ENCODE peak calls at places on chromosomes 5 and 9, in seven cellular contexts. One of them, this sample, is unnamed.

GRCh38 chr9:71795097-71795807 is 26.9 kb upstream of the CEMIP2 start:
- DNase-seq in mammary epithelial cell: no peak
- DNase-seq in fibroblast of lung: no peak
- DNase-seq in GM12864: peak; percentile 59
- DNase-seq in pancreas: no peak
- DNase-seq in astrocyte of the spinal cord: no peak
- DNase-seq in WTC11: no peak
- DNase-seq in this sample: no peak

GRCh38 chr9:30796806-30797205 is 1587.6 kb upstream of the ACO1 start:
- DNase-seq in fibroblast of lung: peak; percentile 0
- DNase-seq in GM12864: no peak
- DNase-seq in astrocyte of the spinal cord: peak; percentile 2
- DNase-seq in WTC11: no peak
- DNase-seq in pancreas: no peak
- DNase-seq in mammary epithelial cell: no peak
- DNase-seq in this sample: no peak

GRCh38 chr5:126872558-126873349 is 95.8 kb downstream of the LMNB1 start:
- DNase-seq in WTC11: no peak
- DNase-seq in astrocyte of the spinal cord: no peak
- DNase-seq in pancreas: no peak
- DNase-seq in fibroblast of lung: no peak
- DNase-seq in GM12864: no peak
- DNase-seq in mammary epithelial cell: no peak
- DNase-seq in this sample: no peak

GRCh38 chr9:110050925-110051355 is 157.0 kb downstream of the C9orf152 start:
- DNase-seq in WTC11: no peak
- DNase-seq in pancreas: no peak
- DNase-seq in fibroblast of lung: peak; percentile 96
- DNase-seq in GM12864: peak; percentile 56
- DNase-seq in astrocyte of the spinal cord: peak; percentile 92
- DNase-seq in mammary epithelial cell: peak; percentile 91
- DNase-seq in this sample: peak; percentile 94

GRCh38 chr5:153807796-153808195 is 230.9 kb downstream of the FAM114A2 start:
- DNase-seq in WTC11: no peak
- DNase-seq in GM12864: no peak
- DNase-seq in mammary epithelial cell: no peak
- DNase-seq in astrocyte of the spinal cord: no peak
- DNase-seq in fibroblast of lung: no peak
- DNase-seq in pancreas: no peak
- DNase-seq in this sample: no peak

GRCh38 chr5:5421149-5421960 is 1.1 kb upstream of the ICE1 start:
- DNase-seq in pancreas: no peak
- DNase-seq in GM12864: peak; percentile 29
- DNase-seq in WTC11: no peak
- DNase-seq in mammary epithelial cell: peak; percentile 4
- DNase-seq in astrocyte of the spinal cord: peak; percentile 7
- DNase-seq in fibroblast of lung: peak; percentile 55
- DNase-seq in this sample: no peak

GRCh38 chr5:167587768-167588167 is 703.7 kb upstream of the WWC1 start:
- DNase-seq in fibroblast of lung: peak; percentile 47
- DNase-seq in WTC11: peak; percentile 47
- DNase-seq in GM12864: no peak
- DNase-seq in pancreas: no peak
- DNase-seq in astrocyte of the spinal cord: peak; percentile 49
- DNase-seq in mammary epithelial cell: peak; percentile 30
- DNase-seq in this sample: no peak

GRCh38 chr5:157280927-157281326 is 15.0 kb downstream of the CYFIP2 start:
- DNase-seq in pancreas: no peak
- DNase-seq in fibroblast of lung: peak; percentile 65
- DNase-seq in mammary epithelial cell: peak; percentile 48
- DNase-seq in GM12864: no peak
- DNase-seq in WTC11: no peak
- DNase-seq in astrocyte of the spinal cord: peak; percentile 64
- DNase-seq in this sample: no peak

GRCh38 chr5:5409151-5409810 is 13.2 kb upstream of the ICE1 start:
- DNase-seq in pancreas: no peak
- DNase-seq in GM12864: no peak
- DNase-seq in mammary epithelial cell: peak; percentile 17
- DNase-seq in WTC11: no peak
- DNase-seq in fibroblast of lung: no peak
- DNase-seq in astrocyte of the spinal cord: no peak
- DNase-seq in this sample: peak; percentile 26

GRCh38 chr5:141839015-141839513 is 39.1 kb downstream of the PCDH1 start:
- DNase-seq in mammary epithelial cell: no peak
- DNase-seq in WTC11: peak; percentile 81
- DNase-seq in fibroblast of lung: peak; percentile 33
- DNase-seq in GM12864: no peak
- DNase-seq in astrocyte of the spinal cord: no peak
- DNase-seq in pancreas: no peak
- DNase-seq in this sample: no peak

GRCh38 chr9:91162311-91162710 is 199.4 kb downstream of the AUH start:
- DNase-seq in mammary epithelial cell: peak; percentile 68
- DNase-seq in WTC11: no peak
- DNase-seq in fibroblast of lung: peak; percentile 33
- DNase-seq in astrocyte of the spinal cord: peak; percentile 37
- DNase-seq in pancreas: no peak
- DNase-seq in GM12864: no peak
- DNase-seq in this sample: no peak

GRCh38 chr9:130707225-130707976 is 13.8 kb downstream of the EXOSC2 start:
- DNase-seq in pancreas: peak; percentile 76
- DNase-seq in GM12864: no peak
- DNase-seq in astrocyte of the spinal cord: peak; percentile 74
- DNase-seq in mammary epithelial cell: peak; percentile 32
- DNase-seq in WTC11: peak; percentile 70
- DNase-seq in fibroblast of lung: peak; percentile 51
- DNase-seq in this sample: no peak

GRCh38 chr9:70298245-70298771 is 39.5 kb downstream of the SMC5 start:
- DNase-seq in GM12864: no peak
- DNase-seq in astrocyte of the spinal cord: no peak
- DNase-seq in fibroblast of lung: no peak
- DNase-seq in WTC11: no peak
- DNase-seq in pancreas: no peak
- DNase-seq in mammary epithelial cell: no peak
- DNase-seq in this sample: no peak

GRCh38 chr5:50711280-50711679 is 44.8 kb downstream of the PARP8 start:
- DNase-seq in mammary epithelial cell: no peak
- DNase-seq in astrocyte of the spinal cord: peak; percentile 3
- DNase-seq in fibroblast of lung: no peak
- DNase-seq in pancreas: no peak
- DNase-seq in WTC11: no peak
- DNase-seq in GM12864: peak; percentile 80
- DNase-seq in this sample: no peak

GRCh38 chr9:94167055-94167346 is 82.7 kb downstream of the PTPDC1 start:
- DNase-seq in pancreas: no peak
- DNase-seq in GM12864: no peak
- DNase-seq in WTC11: no peak
- DNase-seq in astrocyte of the spinal cord: no peak
- DNase-seq in mammary epithelial cell: no peak
- DNase-seq in fibroblast of lung: no peak
- DNase-seq in this sample: peak; percentile 73

GRCh38 chr5:171158581-171158980 is 150.5 kb upstream of the TLX3 start:
- DNase-seq in WTC11: no peak
- DNase-seq in fibroblast of lung: no peak
- DNase-seq in pancreas: no peak
- DNase-seq in astrocyte of the spinal cord: no peak
- DNase-seq in GM12864: no peak
- DNase-seq in mammary epithelial cell: peak; percentile 39
- DNase-seq in this sample: peak; percentile 29

GRCh38 chr9:129352157-129352870 is 174.3 kb upstream of the IER5L start:
- DNase-seq in GM12864: no peak
- DNase-seq in WTC11: peak; percentile 89
- DNase-seq in fibroblast of lung: no peak
- DNase-seq in mammary epithelial cell: no peak
- DNase-seq in astrocyte of the spinal cord: no peak
- DNase-seq in pancreas: peak; percentile 63
- DNase-seq in this sample: no peak

GRCh38 chr5:124538196-124538595 is 208.2 kb downstream of the ZNF608 start:
- DNase-seq in pancreas: no peak
- DNase-seq in fibroblast of lung: no peak
- DNase-seq in mammary epithelial cell: no peak
- DNase-seq in astrocyte of the spinal cord: no peak
- DNase-seq in WTC11: no peak
- DNase-seq in GM12864: no peak
- DNase-seq in this sample: no peak

GRCh38 chr5:5065472-5065871 is 74.7 kb upstream of the ADAMTS16 start:
- DNase-seq in mammary epithelial cell: no peak
- DNase-seq in GM12864: no peak
- DNase-seq in WTC11: no peak
- DNase-seq in astrocyte of the spinal cord: no peak
- DNase-seq in fibroblast of lung: no peak
- DNase-seq in pancreas: no peak
- DNase-seq in this sample: no peak

GRCh38 chr9:135249711-135250110 is 162.2 kb downstream of the OLFM1 start:
- DNase-seq in GM12864: no peak
- DNase-seq in WTC11: no peak
- DNase-seq in astrocyte of the spinal cord: no peak
- DNase-seq in pancreas: no peak
- DNase-seq in fibroblast of lung: no peak
- DNase-seq in mammary epithelial cell: no peak
- DNase-seq in this sample: no peak

GRCh38 chr5:13552361-13552760 is 392.1 kb downstream of the DNAH5 start:
- DNase-seq in GM12864: no peak
- DNase-seq in astrocyte of the spinal cord: no peak
- DNase-seq in fibroblast of lung: no peak
- DNase-seq in pancreas: no peak
- DNase-seq in mammary epithelial cell: no peak
- DNase-seq in WTC11: no peak
- DNase-seq in this sample: no peak
- TF ChIP-seq CTCF in GM12864: no peak
- TF ChIP-seq CTCF in astrocyte of the spinal cord: no peak
- TF ChIP-seq CTCF in fibroblast of lung: no peak
- TF ChIP-seq CTCF in pancreas: no peak
- TF ChIP-seq CTCF in mammary epithelial cell: no peak
- TF ChIP-seq CTCF in WTC11: no peak
- TF ChIP-seq CTCF in this sample: no peak

GRCh38 chr9:138053996-138054752 is 176.6 kb downstream of the CACNA1B start:
- DNase-seq in GM12864: no peak
- DNase-seq in astrocyte of the spinal cord: no peak
- DNase-seq in pancreas: peak; percentile 35
- DNase-seq in fibroblast of lung: no peak
- DNase-seq in mammary epithelial cell: no peak
- DNase-seq in WTC11: peak; percentile 6
- DNase-seq in this sample: no peak
- TF ChIP-seq CTCF in GM12864: peak; percentile 11
- TF ChIP-seq CTCF in astrocyte of the spinal cord: no peak
- TF ChIP-seq CTCF in pancreas: no peak
- TF ChIP-seq CTCF in fibroblast of lung: no peak
- TF ChIP-seq CTCF in mammary epithelial cell: no peak
- TF ChIP-seq CTCF in WTC11: no peak
- TF ChIP-seq CTCF in this sample: no peak

GRCh38 chr5:53019320-53019719 is 30.2 kb downstream of the ITGA2 start:
- DNase-seq in fibroblast of lung: peak; percentile 87
- DNase-seq in astrocyte of the spinal cord: peak; percentile 62
- DNase-seq in GM12864: no peak
- DNase-seq in pancreas: no peak
- DNase-seq in WTC11: no peak
- DNase-seq in mammary epithelial cell: peak; percentile 92
- DNase-seq in this sample: peak; percentile 82
- TF ChIP-seq CTCF in fibroblast of lung: no peak
- TF ChIP-seq CTCF in astrocyte of the spinal cord: no peak
- TF ChIP-seq CTCF in GM12864: no peak
- TF ChIP-seq CTCF in pancreas: no peak
- TF ChIP-seq CTCF in WTC11: no peak
- TF ChIP-seq CTCF in mammary epithelial cell: peak; percentile 39
- TF ChIP-seq CTCF in this sample: no peak

DNA sequence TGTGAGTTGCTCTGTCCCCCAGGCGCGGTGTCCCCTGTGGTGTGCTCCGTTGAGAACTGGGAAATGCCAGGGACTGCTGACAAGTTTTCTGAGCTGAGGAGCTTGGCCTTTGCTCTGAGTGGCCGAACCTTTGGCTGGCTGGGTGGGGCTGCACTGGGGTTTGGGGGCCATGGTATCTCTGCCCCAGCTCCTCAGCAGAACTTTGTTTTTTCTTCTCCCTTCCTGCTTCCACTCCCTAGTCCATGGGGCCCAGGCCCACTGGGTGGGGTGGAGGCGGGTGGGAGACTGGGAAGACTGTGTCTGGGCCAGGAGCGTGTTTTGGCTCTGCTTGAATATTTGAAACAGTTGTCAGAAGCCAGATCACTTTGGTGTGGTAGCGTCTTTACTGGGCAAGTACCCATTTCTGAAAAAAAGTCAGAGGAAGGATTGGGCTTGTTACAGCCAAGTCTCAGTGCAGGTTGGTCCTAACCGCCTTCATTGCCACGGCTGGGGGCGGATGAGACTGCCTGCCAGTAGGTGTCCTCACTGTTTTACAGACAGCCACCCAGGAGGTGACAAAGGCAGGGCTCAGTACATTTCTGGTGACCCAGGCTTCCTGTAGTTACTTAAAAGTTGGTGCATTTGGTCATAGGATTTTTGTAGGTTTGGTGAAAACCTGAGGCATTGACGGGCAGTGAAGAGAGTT is 92.7 kb downstream of the DAB2IP start:
- DNase-seq in mammary epithelial cell: peak; percentile 53
- DNase-seq in astrocyte of the spinal cord: peak; percentile 56
- DNase-seq in GM12864: no peak
- DNase-seq in fibroblast of lung: peak; percentile 53
- DNase-seq in WTC11: peak; percentile 47
- DNase-seq in pancreas: peak; percentile 74
- DNase-seq in this sample: no peak
- TF ChIP-seq CTCF in mammary epithelial cell: peak; percentile 59
- TF ChIP-seq CTCF in astrocyte of the spinal cord: peak; percentile 67
- TF ChIP-seq CTCF in GM12864: peak; percentile 64
- TF ChIP-seq CTCF in fibroblast of lung: peak; percentile 28
- TF ChIP-seq CTCF in WTC11: no peak
- TF ChIP-seq CTCF in pancreas: peak; percentile 32
- TF ChIP-seq CTCF in this sample: peak; percentile 61

DNA sequence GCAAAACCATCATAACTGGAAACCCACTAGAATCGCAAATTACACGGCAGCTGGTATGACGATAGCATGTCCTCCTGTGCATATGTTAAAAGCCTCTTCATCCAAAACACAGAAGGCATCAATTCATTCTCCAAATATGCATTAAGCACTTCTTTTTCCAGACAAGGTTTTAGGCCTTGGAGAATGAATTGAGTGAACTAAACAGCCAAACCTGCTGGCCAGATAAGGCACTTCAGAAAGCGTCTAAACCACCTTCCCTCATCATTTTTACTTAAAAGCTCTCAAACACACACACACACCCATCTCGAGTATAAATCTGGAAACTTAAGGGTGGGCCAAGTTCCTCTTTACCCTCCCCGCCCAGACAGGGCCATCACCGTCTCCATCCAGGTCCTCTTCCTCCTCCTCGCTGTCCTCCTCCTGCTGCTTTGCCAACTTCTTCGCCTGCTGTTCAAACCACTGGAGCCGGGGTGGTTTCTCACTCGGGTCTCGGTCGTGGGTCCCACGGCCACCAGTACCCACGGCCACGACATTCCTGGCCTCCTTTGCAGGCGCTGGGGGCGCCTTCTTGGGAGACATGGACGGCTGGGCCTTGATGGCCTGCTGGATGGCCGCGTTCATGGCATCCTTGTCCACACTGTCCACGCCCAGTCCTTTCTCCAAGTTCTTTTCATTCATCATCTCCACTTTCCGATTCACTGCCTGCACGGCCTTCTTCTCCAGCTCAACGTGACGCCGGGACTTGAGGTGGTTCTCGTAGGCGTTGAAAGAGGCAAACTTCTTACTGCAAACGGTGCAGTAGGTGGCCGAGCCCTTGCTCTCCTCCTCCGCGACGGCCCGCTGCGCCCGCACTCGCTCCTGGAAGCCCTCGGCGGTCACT is 696 bp downstream of the ZNF622 start:
- DNase-seq in WTC11: no peak
- DNase-seq in pancreas: no peak
- DNase-seq in mammary epithelial cell: no peak
- DNase-seq in astrocyte of the spinal cord: peak; percentile 0
- DNase-seq in GM12864: no peak
- DNase-seq in fibroblast of lung: peak; percentile 41
- DNase-seq in this sample: no peak
- TF ChIP-seq CTCF in WTC11: no peak
- TF ChIP-seq CTCF in pancreas: no peak
- TF ChIP-seq CTCF in mammary epithelial cell: no peak
- TF ChIP-seq CTCF in astrocyte of the spinal cord: no peak
- TF ChIP-seq CTCF in GM12864: peak; percentile 15
- TF ChIP-seq CTCF in fibroblast of lung: no peak
- TF ChIP-seq CTCF in this sample: no peak